ENCODE peak calls at places on chromosomes 5 and 9, in seven cellular contexts. One of them, this sample, is unnamed.

GRCh38 chr9:69097053-69097452 is 61.5 kb downstream of the FXN start:
- DNase-seq in islet precursor cell: no peak
- DNase-seq in lung: no peak
- DNase-seq in DMS53: no peak
- DNase-seq in left colon: no peak
- DNase-seq in KG1: no peak
- DNase-seq in stimulated activated CD4-positive, alpha-beta T cell treated with anti-CD3 and anti-CD28 coated beads, TNF-alpha, amount 100 ng/mL, for 48 hours: no peak
- DNase-seq in this sample: peak

GRCh38 chr5:98460536-98460935 is 312.9 kb upstream of the RGMB start:
- DNase-seq in DMS53: no peak
- DNase-seq in lung: no peak
- DNase-seq in islet precursor cell: no peak
- DNase-seq in stimulated activated CD4-positive, alpha-beta T cell treated with anti-CD3 and anti-CD28 coated beads, TNF-alpha, amount 100 ng/mL, for 48 hours: no peak
- DNase-seq in left colon: no peak
- DNase-seq in KG1: no peak
- DNase-seq in this sample: no peak

GRCh38 chr9:71795097-71795807 is 26.9 kb upstream of the CEMIP2 start:
- DNase-seq in KG1: no peak
- DNase-seq in stimulated activated CD4-positive, alpha-beta T cell treated with anti-CD3 and anti-CD28 coated beads, TNF-alpha, amount 100 ng/mL, for 48 hours: no peak
- DNase-seq in DMS53: no peak
- DNase-seq in left colon: no peak
- DNase-seq in lung: no peak
- DNase-seq in islet precursor cell: no peak
- DNase-seq in this sample: peak

GRCh38 chr5:171351674-171352073 is 36.0 kb upstream of the NPM1 start:
- DNase-seq in left colon: no peak
- DNase-seq in stimulated activated CD4-positive, alpha-beta T cell treated with anti-CD3 and anti-CD28 coated beads, TNF-alpha, amount 100 ng/mL, for 48 hours: no peak
- DNase-seq in islet precursor cell: no peak
- DNase-seq in KG1: no peak
- DNase-seq in lung: no peak
- DNase-seq in DMS53: no peak
- DNase-seq in this sample: no peak

GRCh38 chr5:33340195-33340594 is 100.6 kb upstream of the TARS1 start:
- DNase-seq in KG1: no peak
- DNase-seq in stimulated activated CD4-positive, alpha-beta T cell treated with anti-CD3 and anti-CD28 coated beads, TNF-alpha, amount 100 ng/mL, for 48 hours: no peak
- DNase-seq in left colon: no peak
- DNase-seq in DMS53: no peak
- DNase-seq in lung: no peak
- DNase-seq in islet precursor cell: no peak
- DNase-seq in this sample: no peak

GRCh38 chr5:155897761-155898160 is 429.2 kb upstream of the SGCD start:
- DNase-seq in KG1: no peak
- DNase-seq in stimulated activated CD4-positive, alpha-beta T cell treated with anti-CD3 and anti-CD28 coated beads, TNF-alpha, amount 100 ng/mL, for 48 hours: no peak
- DNase-seq in lung: no peak
- DNase-seq in DMS53: no peak
- DNase-seq in islet precursor cell: no peak
- DNase-seq in left colon: no peak
- DNase-seq in this sample: no peak

GRCh38 chr5:14108170-14108996 is 34.8 kb upstream of the TRIO start:
- DNase-seq in KG1: peak
- DNase-seq in islet precursor cell: peak
- DNase-seq in left colon: peak
- DNase-seq in lung: peak
- DNase-seq in DMS53: peak
- DNase-seq in stimulated activated CD4-positive, alpha-beta T cell treated with anti-CD3 and anti-CD28 coated beads, TNF-alpha, amount 100 ng/mL, for 48 hours: no peak
- DNase-seq in this sample: peak

GRCh38 chr5:175460126-175460525 is 16.1 kb upstream of the DRD1 start:
- DNase-seq in KG1: no peak
- DNase-seq in stimulated activated CD4-positive, alpha-beta T cell treated with anti-CD3 and anti-CD28 coated beads, TNF-alpha, amount 100 ng/mL, for 48 hours: no peak
- DNase-seq in lung: no peak
- DNase-seq in left colon: no peak
- DNase-seq in islet precursor cell: no peak
- DNase-seq in DMS53: peak
- DNase-seq in this sample: no peak

GRCh38 chr5:10599828-10600227 is 36.0 kb downstream of the ANKRD33B start:
- DNase-seq in left colon: no peak
- DNase-seq in lung: no peak
- DNase-seq in DMS53: no peak
- DNase-seq in islet precursor cell: no peak
- DNase-seq in stimulated activated CD4-positive, alpha-beta T cell treated with anti-CD3 and anti-CD28 coated beads, TNF-alpha, amount 100 ng/mL, for 48 hours: no peak
- DNase-seq in KG1: no peak
- DNase-seq in this sample: peak

GRCh38 chr9:93812410-93812668 is 142.8 kb downstream of the BARX1 start:
- DNase-seq in left colon: no peak
- DNase-seq in islet precursor cell: no peak
- DNase-seq in stimulated activated CD4-positive, alpha-beta T cell treated with anti-CD3 and anti-CD28 coated beads, TNF-alpha, amount 100 ng/mL, for 48 hours: no peak
- DNase-seq in KG1: no peak
- DNase-seq in lung: peak
- DNase-seq in DMS53: no peak
- DNase-seq in this sample: no peak

GRCh38 chr9:124132671-124133147 is 121.1 kb downstream of the LHX2 start:
- DNase-seq in lung: no peak
- DNase-seq in left colon: no peak
- DNase-seq in DMS53: no peak
- DNase-seq in KG1: no peak
- DNase-seq in stimulated activated CD4-positive, alpha-beta T cell treated with anti-CD3 and anti-CD28 coated beads, TNF-alpha, amount 100 ng/mL, for 48 hours: no peak
- DNase-seq in islet precursor cell: peak
- DNase-seq in this sample: no peak

GRCh38 chr5:157915638-157916037 is 56.7 kb upstream of the CLINT1 start:
- DNase-seq in stimulated activated CD4-positive, alpha-beta T cell treated with anti-CD3 and anti-CD28 coated beads, TNF-alpha, amount 100 ng/mL, for 48 hours: no peak
- DNase-seq in left colon: peak
- DNase-seq in islet precursor cell: no peak
- DNase-seq in lung: peak
- DNase-seq in DMS53: peak
- DNase-seq in KG1: no peak
- DNase-seq in this sample: no peak

GRCh38 chr9:88396836-88397577 is 8.8 kb downstream of the SPIN1 start:
- DNase-seq in DMS53: no peak
- DNase-seq in left colon: no peak
- DNase-seq in KG1: no peak
- DNase-seq in lung: no peak
- DNase-seq in stimulated activated CD4-positive, alpha-beta T cell treated with anti-CD3 and anti-CD28 coated beads, TNF-alpha, amount 100 ng/mL, for 48 hours: no peak
- DNase-seq in islet precursor cell: no peak
- DNase-seq in this sample: peak

GRCh38 chr5:113512341-113512740 is 1.2 kb upstream of the YTHDC2 start:
- DNase-seq in DMS53: no peak
- DNase-seq in islet precursor cell: no peak
- DNase-seq in KG1: no peak
- DNase-seq in stimulated activated CD4-positive, alpha-beta T cell treated with anti-CD3 and anti-CD28 coated beads, TNF-alpha, amount 100 ng/mL, for 48 hours: no peak
- DNase-seq in left colon: no peak
- DNase-seq in lung: no peak
- DNase-seq in this sample: no peak

GRCh38 chr9:94839398-94839797 is 112.9 kb downstream of the AOPEP start:
- DNase-seq in left colon: no peak
- DNase-seq in stimulated activated CD4-positive, alpha-beta T cell treated with anti-CD3 and anti-CD28 coated beads, TNF-alpha, amount 100 ng/mL, for 48 hours: no peak
- DNase-seq in DMS53: no peak
- DNase-seq in lung: no peak
- DNase-seq in islet precursor cell: no peak
- DNase-seq in KG1: no peak
- DNase-seq in this sample: no peak

GRCh38 chr5:166369817-166370216 is 1921.6 kb upstream of the WWC1 start:
- DNase-seq in islet precursor cell: no peak
- DNase-seq in KG1: no peak
- DNase-seq in left colon: no peak
- DNase-seq in stimulated activated CD4-positive, alpha-beta T cell treated with anti-CD3 and anti-CD28 coated beads, TNF-alpha, amount 100 ng/mL, for 48 hours: no peak
- DNase-seq in lung: no peak
- DNase-seq in DMS53: no peak
- DNase-seq in this sample: no peak

GRCh38 chr9:115591584-115591984 is 473.6 kb upstream of the TNC start:
- DNase-seq in islet precursor cell: peak
- DNase-seq in DMS53: peak
- DNase-seq in left colon: peak
- DNase-seq in KG1: peak
- DNase-seq in stimulated activated CD4-positive, alpha-beta T cell treated with anti-CD3 and anti-CD28 coated beads, TNF-alpha, amount 100 ng/mL, for 48 hours: no peak
- DNase-seq in lung: peak
- DNase-seq in this sample: peak

GRCh38 chr5:61114441-61114840 is 47.8 kb downstream of the SMIM15 start:
- DNase-seq in lung: no peak
- DNase-seq in islet precursor cell: no peak
- DNase-seq in left colon: no peak
- DNase-seq in DMS53: no peak
- DNase-seq in stimulated activated CD4-positive, alpha-beta T cell treated with anti-CD3 and anti-CD28 coated beads, TNF-alpha, amount 100 ng/mL, for 48 hours: no peak
- DNase-seq in KG1: no peak
- DNase-seq in this sample: no peak

GRCh38 chr5:134445841-134446818 is 34.4 kb upstream of the CDKN2AIPNL start:
- DNase-seq in DMS53: no peak
- DNase-seq in stimulated activated CD4-positive, alpha-beta T cell treated with anti-CD3 and anti-CD28 coated beads, TNF-alpha, amount 100 ng/mL, for 48 hours: no peak
- DNase-seq in left colon: no peak
- DNase-seq in KG1: no peak
- DNase-seq in islet precursor cell: no peak
- DNase-seq in lung: no peak
- DNase-seq in this sample: no peak

GRCh38 chr5:171981847-171982246 is 24.6 kb downstream of the FBXW11 start:
- DNase-seq in lung: no peak
- DNase-seq in islet precursor cell: no peak
- DNase-seq in stimulated activated CD4-positive, alpha-beta T cell treated with anti-CD3 and anti-CD28 coated beads, TNF-alpha, amount 100 ng/mL, for 48 hours: no peak
- DNase-seq in DMS53: no peak
- DNase-seq in KG1: no peak
- DNase-seq in left colon: no peak
- DNase-seq in this sample: no peak

GRCh38 chr5:93018461-93018860 is 562.6 kb downstream of the NR2F1-AS1 start:
- DNase-seq in left colon: no peak
- DNase-seq in islet precursor cell: no peak
- DNase-seq in stimulated activated CD4-positive, alpha-beta T cell treated with anti-CD3 and anti-CD28 coated beads, TNF-alpha, amount 100 ng/mL, for 48 hours: no peak
- DNase-seq in DMS53: no peak
- DNase-seq in lung: no peak
- DNase-seq in KG1: no peak
- DNase-seq in this sample: no peak

GRCh38 chr9:70340572-70340971 is 73.9 kb downstream of the KLF9 start:
- DNase-seq in lung: no peak
- DNase-seq in stimulated activated CD4-positive, alpha-beta T cell treated with anti-CD3 and anti-CD28 coated beads, TNF-alpha, amount 100 ng/mL, for 48 hours: no peak
- DNase-seq in islet precursor cell: no peak
- DNase-seq in DMS53: peak
- DNase-seq in KG1: peak
- DNase-seq in left colon: no peak
- DNase-seq in this sample: peak

GRCh38 chr5:177537389-177538361 is 16.7 kb downstream of the FAM193B start:
- DNase-seq in lung: no peak
- DNase-seq in KG1: no peak
- DNase-seq in left colon: peak
- DNase-seq in stimulated activated CD4-positive, alpha-beta T cell treated with anti-CD3 and anti-CD28 coated beads, TNF-alpha, amount 100 ng/mL, for 48 hours: no peak
- DNase-seq in DMS53: peak
- DNase-seq in islet precursor cell: peak
- DNase-seq in this sample: peak

GRCh38 chr9:118222375-118222774 is 518.2 kb downstream of the TLR4 start:
- DNase-seq in DMS53: peak
- DNase-seq in islet precursor cell: peak
- DNase-seq in lung: no peak
- DNase-seq in stimulated activated CD4-positive, alpha-beta T cell treated with anti-CD3 and anti-CD28 coated beads, TNF-alpha, amount 100 ng/mL, for 48 hours: no peak
- DNase-seq in KG1: no peak
- DNase-seq in left colon: no peak
- DNase-seq in this sample: peak

This sample was measured in RCC 7860.